ENCODE peak calls at places on chromosomes 4 and X, in ten cellular contexts. K is HFF-Myc, S is Right ventricle myocardium superior, I is left colon, Q is MCF 10A, N is HTR-8/SVneo, Y is NCI-H460, E is EH, T is AG20443, P is anterior cingulate cortex. U is an unnamed sample.
A peak's percentile ranks its signal among the peaks of the same experiment; 100 is the strongest.

GRCh38 chr4:153393397-153393796 is 48.9 kb downstream of the MND1 start:
- DNase-seq in K (no peak), S (no peak), I (no peak), Q (peak; percentile 54), N (peak; percentile 37), Y (no peak), E (peak; percentile 72), T (peak; percentile 58), P (no peak), U (no peak)

GRCh38 chr4:86043755-86044592 is 315.9 kb downstream of the MAPK10 start:
- DNase-seq in K (no peak), S (no peak), I (peak; percentile 6), Q (peak; percentile 71), N (no peak), Y (peak; percentile 40), E (peak; percentile 67), T (peak; percentile 43), P (no peak), U (peak; percentile 57)

GRCh38 chr4:628346-628745 is 3.0 kb downstream of the PDE6B start:
- DNase-seq in K (no peak), S (peak; percentile 13), I (no peak), Q (no peak), N (no peak), Y (no peak), E (no peak), T (no peak), P (no peak), U (no peak)

GRCh38 chrX:9539611-9540387 is 74.9 kb downstream of the TBL1X start:
- DNase-seq in K (no peak), S (no peak), I (no peak), Q (no peak), N (no peak), Y (no peak), E (no peak), T (no peak), P (no peak), U (no peak)

GRCh38 chr4:122803788-122804208 is 22.8 kb upstream of the FGF2 start:
- DNase-seq in K (no peak), S (no peak), I (no peak), Q (no peak), N (no peak), Y (no peak), E (no peak), T (no peak), P (no peak), U (no peak)

GRCh38 chr4:5374577-5374976 is 323.3 kb downstream of the STK32B start:
- DNase-seq in K (no peak), S (no peak), I (no peak), Q (no peak), N (no peak), Y (no peak), E (peak; percentile 38), T (no peak), P (no peak), U (no peak)

GRCh38 chr4:87657525-87657924 is 7.4 kb downstream of the DMP1 start:
- DNase-seq in K (peak; percentile 37), S (no peak), I (no peak), Q (peak; percentile 72), N (peak; percentile 27), Y (peak; percentile 44), E (peak; percentile 67), T (no peak), P (no peak), U (no peak)

GRCh38 chr4:92477309-92477708 is 173.5 kb downstream of the GRID2 start:
- DNase-seq in K (no peak), S (no peak), I (no peak), Q (no peak), N (no peak), Y (no peak), E (no peak), T (no peak), P (no peak), U (no peak)

GRCh38 chr4:30429813-30430466 is 290.2 kb upstream of the PCDH7 start:
- DNase-seq in K (no peak), S (no peak), I (no peak), Q (peak; percentile 72), N (peak; percentile 18), Y (peak; percentile 1), E (no peak), T (no peak), P (no peak), U (no peak)

GRCh38 chrX:56281789-56282188 is 49.6 kb downstream of the KLF8 start:
- DNase-seq in K (no peak), S (no peak), I (no peak), Q (peak; percentile 33), N (no peak), Y (peak; percentile 13), E (peak; percentile 5), T (peak; percentile 4), P (no peak), U (no peak)

GRCh38 chr4:186852078-186852420 is 128.4 kb upstream of the FAT1 start:
- DNase-seq in K (no peak), S (no peak), I (no peak), Q (no peak), N (no peak), Y (no peak), E (no peak), T (no peak), P (no peak), U (no peak)

GRCh38 chrX:25083661-25084060 is 67.9 kb upstream of the ARX start:
- DNase-seq in K (no peak), S (no peak), I (no peak), Q (peak; percentile 20), N (no peak), Y (no peak), E (no peak), T (no peak), P (no peak), U (no peak)

GRCh38 chrX:3697701-3698279 is 15.7 kb downstream of the PRKX start:
- DNase-seq in K (no peak), S (peak; percentile 46), I (no peak), Q (peak; percentile 89), N (no peak), Y (no peak), E (peak; percentile 68), T (no peak), P (peak; percentile 67), U (peak; percentile 11)

GRCh38 chrX:120664081-120664480 is 34.2 kb upstream of the C1GALT1C1 start:
- DNase-seq in K (no peak), S (no peak), I (no peak), Q (peak; percentile 62), N (no peak), Y (peak; percentile 35), E (peak; percentile 42), T (no peak), P (no peak), U (no peak)

GRCh38 chrX:34918856-34919255 is 23.7 kb upstream of the FAM47B start:
- DNase-seq in K (peak; percentile 32), S (no peak), I (no peak), Q (peak; percentile 58), N (peak; percentile 19), Y (peak; percentile 44), E (peak; percentile 70), T (peak; percentile 20), P (no peak), U (peak; percentile 4)

GRCh38 chrX:132023896-132024386 is 839 bp downstream of the STK26 start:
- DNase-seq in K (no peak), S (peak; percentile 45), I (no peak), Q (peak; percentile 32), N (no peak), Y (no peak), E (no peak), T (no peak), P (no peak), U (no peak)

GRCh38 chr4:87007345-87008181 is 72.8 kb downstream of the AFF1 start:
- DNase-seq in K (no peak), S (peak; percentile 77), I (peak; percentile 75), Q (peak; percentile 55), N (no peak), Y (peak; percentile 6), E (peak; percentile 60), T (peak; percentile 32), P (peak; percentile 38), U (peak; percentile 75)

GRCh38 chr4:42397635-42398447 is 553 bp downstream of the SHISA3 start:
- DNase-seq in K (no peak), S (peak; percentile 48), I (peak; percentile 11), Q (no peak), N (peak; percentile 20), Y (no peak), E (no peak), T (no peak), P (no peak), U (peak; percentile 86)

GRCh38 chr4:176814770-176815169 is 22.0 kb upstream of the VEGFC start:
- DNase-seq in K (no peak), S (no peak), I (no peak), Q (no peak), N (no peak), Y (no peak), E (peak; percentile 83), T (no peak), P (no peak), U (no peak)

GRCh38 chr4:105896461-105896939 is 1.2 kb downstream of the NPNT start:
- DNase-seq in K (no peak), S (no peak), I (no peak), Q (no peak), N (no peak), Y (no peak), E (no peak), T (no peak), P (no peak), U (no peak)

GRCh38 chr4:138242076-138242829 is at the start of gene SLC7A11:
- DNase-seq in K (peak; percentile 95), S (no peak), I (peak; percentile 67), Q (peak; percentile 98), N (peak; percentile 65), Y (peak; percentile 96), E (peak; percentile 99), T (peak; percentile 71), P (peak; percentile 15), U (peak; percentile 61)

GRCh38 chr4:52407545-52407944 is 251.6 kb downstream of the USP46 start:
- DNase-seq in K (peak; percentile 36), S (no peak), I (no peak), Q (peak; percentile 77), N (no peak), Y (no peak), E (no peak), T (no peak), P (no peak), U (no peak)

GRCh38 chr4:182089326-182089725 is 153.9 kb upstream of the TENM3 start:
- DNase-seq in K (no peak), S (no peak), I (no peak), Q (no peak), N (no peak), Y (peak; percentile 3), E (no peak), T (no peak), P (no peak), U (no peak)

GRCh38 chrX:154403192-154403591 is 5.0 kb downstream of the RPL10 start:
- DNase-seq in K (no peak), S (no peak), I (no peak), Q (no peak), N (no peak), Y (no peak), E (no peak), T (no peak), P (no peak), U (no peak)

GRCh38 chrX:66164470-66164869 is 423 bp downstream of the HEPH start:
- DNase-seq in K (no peak), S (no peak), I (no peak), Q (no peak), N (no peak), Y (no peak), E (no peak), T (no peak), P (no peak), U (no peak)

U was measured in retina.